ENCODE peak calls at places on chromosome 11, in six cellular contexts. One of them, this sample, is unnamed.

GRCh38 chr11:119484741-119485605 is 62.0 kb upstream of the THY1 start:
- DNase-seq in stomach: peak; percentile 24
- DNase-seq in natural killer cell: no peak
- DNase-seq in body of pancreas: no peak
- DNase-seq in HCT116: no peak
- DNase-seq in tibial nerve: no peak
- DNase-seq in this sample: peak; percentile 26

GRCh38 chr11:60951909-60952741 is at the start of gene SLC15A3:
- DNase-seq in stomach: peak; percentile 60
- DNase-seq in natural killer cell: peak; percentile 39
- DNase-seq in body of pancreas: peak; percentile 30
- DNase-seq in HCT116: no peak
- DNase-seq in tibial nerve: peak; percentile 46
- DNase-seq in this sample: peak; percentile 96

GRCh38 chr11:111939836-111940604 is 2.9 kb downstream of the DIXDC1 start:
- DNase-seq in stomach: no peak
- DNase-seq in natural killer cell: no peak
- DNase-seq in body of pancreas: no peak
- DNase-seq in HCT116: no peak
- DNase-seq in tibial nerve: no peak
- DNase-seq in this sample: no peak

GRCh38 chr11:66892926-66893325 is 36.1 kb downstream of the LRFN4 start:
- DNase-seq in stomach: no peak
- DNase-seq in natural killer cell: no peak
- DNase-seq in body of pancreas: no peak
- DNase-seq in HCT116: no peak
- DNase-seq in tibial nerve: no peak
- DNase-seq in this sample: no peak

GRCh38 chr11:128524172-128524571 is 63.2 kb downstream of the ETS1 start:
- DNase-seq in stomach: no peak
- DNase-seq in natural killer cell: no peak
- DNase-seq in body of pancreas: no peak
- DNase-seq in HCT116: no peak
- DNase-seq in tibial nerve: no peak
- DNase-seq in this sample: no peak

GRCh38 chr11:119797736-119798135 is 68.7 kb upstream of the NECTIN1 start:
- DNase-seq in stomach: no peak
- DNase-seq in natural killer cell: no peak
- DNase-seq in body of pancreas: no peak
- DNase-seq in HCT116: no peak
- DNase-seq in tibial nerve: no peak
- DNase-seq in this sample: no peak

GRCh38 chr11:126352934-126353801 is 2.3 kb upstream of the ST3GAL4 start:
- DNase-seq in stomach: no peak
- DNase-seq in natural killer cell: no peak
- DNase-seq in body of pancreas: no peak
- DNase-seq in HCT116: no peak
- DNase-seq in tibial nerve: no peak
- DNase-seq in this sample: peak; percentile 33

GRCh38 chr11:1384206-1384965 is 5.3 kb upstream of the BRSK2 start:
- DNase-seq in stomach: no peak
- DNase-seq in natural killer cell: no peak
- DNase-seq in body of pancreas: no peak
- DNase-seq in HCT116: no peak
- DNase-seq in tibial nerve: no peak
- DNase-seq in this sample: no peak

GRCh38 chr11:125167954-125168821 is 3.6 kb downstream of the PKNOX2 start:
- DNase-seq in stomach: peak; percentile 38
- DNase-seq in natural killer cell: no peak
- DNase-seq in body of pancreas: peak; percentile 84
- DNase-seq in HCT116: no peak
- DNase-seq in tibial nerve: no peak
- DNase-seq in this sample: no peak

GRCh38 chr11:12301379-12301778 is 76.0 kb upstream of the PARVA start:
- DNase-seq in stomach: no peak
- DNase-seq in natural killer cell: no peak
- DNase-seq in body of pancreas: no peak
- DNase-seq in HCT116: no peak
- DNase-seq in tibial nerve: no peak
- DNase-seq in this sample: no peak

GRCh38 chr11:62217191-62217748 is 8.8 kb downstream of the SCGB2A1 start:
- DNase-seq in stomach: no peak
- DNase-seq in natural killer cell: no peak
- DNase-seq in body of pancreas: no peak
- DNase-seq in HCT116: no peak
- DNase-seq in tibial nerve: no peak
- DNase-seq in this sample: no peak

GRCh38 chr11:28951191-28951590 is 843.0 kb downstream of the METTL15 start:
- DNase-seq in stomach: no peak
- DNase-seq in natural killer cell: no peak
- DNase-seq in body of pancreas: no peak
- DNase-seq in HCT116: no peak
- DNase-seq in tibial nerve: no peak
- DNase-seq in this sample: no peak
- TF ChIP-seq CTCF in stomach: no peak
- TF ChIP-seq CTCF in natural killer cell: no peak
- TF ChIP-seq CTCF in body of pancreas: no peak
- TF ChIP-seq CTCF in HCT116: no peak
- TF ChIP-seq CTCF in tibial nerve: no peak
- TF ChIP-seq CTCF in this sample: no peak

GRCh38 chr11:96827164-96827563 is 437.4 kb downstream of the JRKL start:
- DNase-seq in stomach: no peak
- DNase-seq in natural killer cell: no peak
- DNase-seq in body of pancreas: no peak
- DNase-seq in HCT116: no peak
- DNase-seq in tibial nerve: no peak
- DNase-seq in this sample: no peak
- TF ChIP-seq CTCF in stomach: no peak
- TF ChIP-seq CTCF in natural killer cell: no peak
- TF ChIP-seq CTCF in body of pancreas: no peak
- TF ChIP-seq CTCF in HCT116: no peak
- TF ChIP-seq CTCF in tibial nerve: no peak
- TF ChIP-seq CTCF in this sample: no peak

DNA sequence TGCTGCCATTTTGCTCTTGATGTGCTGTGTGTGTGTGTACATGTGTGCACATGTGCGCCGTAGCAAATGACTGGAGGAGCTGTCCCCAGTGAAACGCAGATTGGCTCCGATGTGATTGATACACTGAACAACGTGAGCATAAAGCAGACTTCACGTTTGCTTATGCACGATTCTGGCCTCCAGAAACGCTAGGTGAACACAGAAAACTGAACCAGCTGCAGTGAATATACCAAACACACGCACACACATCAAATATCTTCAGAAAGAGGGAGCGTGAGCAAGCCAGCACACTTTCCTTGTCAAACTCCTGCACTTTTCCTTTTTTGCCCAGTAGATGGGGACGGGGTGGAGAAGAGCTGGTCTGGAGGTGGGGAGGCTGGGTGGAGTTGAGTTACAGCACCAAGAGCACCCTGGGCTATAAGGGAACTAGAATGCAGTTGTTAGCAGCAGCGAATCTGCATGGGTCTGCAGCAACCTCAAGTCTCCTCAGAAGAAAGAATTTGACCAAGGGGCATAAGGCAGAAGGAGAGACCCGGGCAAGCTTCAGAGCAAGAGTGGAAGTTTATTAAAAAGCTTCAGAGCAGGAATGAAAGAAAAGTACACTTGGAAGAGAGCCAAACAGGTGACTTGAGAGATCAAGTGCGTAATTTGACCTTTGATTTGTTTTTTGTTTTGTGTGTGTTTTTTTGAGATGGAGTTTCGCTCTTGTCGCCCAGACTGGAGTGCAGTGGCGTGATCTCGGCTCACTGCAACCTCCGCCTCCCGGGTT is 77.8 kb upstream of the CADM1 start:
- DNase-seq in stomach: no peak
- DNase-seq in natural killer cell: no peak
- DNase-seq in body of pancreas: no peak
- DNase-seq in HCT116: no peak
- DNase-seq in tibial nerve: no peak
- DNase-seq in this sample: no peak
- TF ChIP-seq CTCF in stomach: no peak
- TF ChIP-seq CTCF in natural killer cell: no peak
- TF ChIP-seq CTCF in body of pancreas: no peak
- TF ChIP-seq CTCF in HCT116: no peak
- TF ChIP-seq CTCF in tibial nerve: no peak
- TF ChIP-seq CTCF in this sample: no peak

DNA sequence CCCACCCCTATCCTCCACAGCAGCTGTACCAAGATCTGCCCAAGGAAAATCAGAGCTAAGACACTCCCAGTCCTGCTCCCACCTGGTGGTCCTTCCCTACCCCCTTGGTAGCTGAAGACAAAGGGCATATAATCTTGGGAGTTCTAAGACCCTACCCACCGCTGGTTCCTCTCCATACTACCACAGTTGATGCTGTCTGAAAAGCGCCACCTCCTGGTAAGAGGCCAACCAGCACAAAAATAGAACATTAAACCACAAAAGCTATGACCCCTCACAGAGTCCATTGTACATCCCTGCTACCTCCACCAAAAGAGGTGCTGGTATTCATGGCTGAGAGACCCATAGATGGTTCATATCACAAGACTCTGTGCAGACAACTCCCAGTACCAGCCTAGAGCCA is 161.5 kb upstream of the ARHGAP42 start:
- DNase-seq in stomach: no peak
- DNase-seq in natural killer cell: no peak
- DNase-seq in body of pancreas: no peak
- DNase-seq in HCT116: peak; percentile 3
- DNase-seq in tibial nerve: no peak
- DNase-seq in this sample: no peak
- TF ChIP-seq CTCF in stomach: no peak
- TF ChIP-seq CTCF in natural killer cell: no peak
- TF ChIP-seq CTCF in body of pancreas: no peak
- TF ChIP-seq CTCF in HCT116: peak; percentile 76
- TF ChIP-seq CTCF in tibial nerve: no peak
- TF ChIP-seq CTCF in this sample: no peak

DNA sequence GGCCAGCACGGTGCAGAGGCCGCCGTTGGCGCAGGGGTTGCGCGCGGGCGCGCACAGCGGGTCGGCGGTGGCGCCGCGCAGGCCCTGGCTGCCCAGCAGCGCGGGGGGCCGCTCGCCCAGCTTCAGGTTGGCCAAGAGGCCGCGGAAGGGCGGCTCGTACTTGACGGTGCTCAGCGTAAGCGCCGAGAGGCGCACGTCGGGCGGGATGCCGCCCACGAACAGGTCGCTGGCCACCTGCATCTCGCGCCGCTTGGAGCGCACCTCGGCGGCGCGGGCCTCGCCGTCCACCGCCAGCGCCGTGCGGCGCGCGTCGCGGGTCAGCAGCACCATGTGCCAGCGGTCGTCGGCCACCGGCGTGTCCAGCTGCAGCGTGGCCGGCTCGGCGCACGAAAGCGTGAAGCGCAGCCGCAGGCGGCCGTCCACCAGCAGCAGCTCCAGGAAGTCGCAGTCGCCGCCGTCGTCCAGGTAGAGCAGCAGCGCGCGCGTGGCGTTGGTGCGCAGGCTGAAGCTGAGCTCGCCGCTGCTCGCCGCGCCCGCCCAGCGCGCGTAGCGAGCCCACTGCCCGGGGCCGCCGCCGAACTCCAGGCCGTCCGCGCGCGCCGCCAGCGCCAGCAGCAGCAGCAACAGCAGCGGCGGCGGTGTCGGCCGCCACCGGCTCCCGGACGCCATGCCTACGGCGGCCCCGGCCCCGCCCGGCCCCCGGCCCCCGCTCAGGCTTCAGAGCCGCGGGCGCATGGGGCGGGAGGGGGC is 9.8 kb downstream of the NRXN2 start:
- DNase-seq in stomach: peak; percentile 46
- DNase-seq in natural killer cell: no peak
- DNase-seq in body of pancreas: peak; percentile 70
- DNase-seq in HCT116: no peak
- DNase-seq in tibial nerve: no peak
- DNase-seq in this sample: no peak
- TF ChIP-seq CTCF in stomach: no peak
- TF ChIP-seq CTCF in natural killer cell: no peak
- TF ChIP-seq CTCF in body of pancreas: no peak
- TF ChIP-seq CTCF in HCT116: no peak
- TF ChIP-seq CTCF in tibial nerve: no peak
- TF ChIP-seq CTCF in this sample: no peak

This sample was measured in CD14-positive monocyte.